ENCODE peak calls at places on chromosomes 2 and 18, in eight cellular contexts. S, C, U, T, J, K, G and A are unnamed samples.

GRCh38 chr2:211737282-211737681 is 801.3 kb downstream of the ERBB4 start:
- DNase-seq in S (no peak), C (no peak), U (no peak), T (peak; percentile 7), J (no peak), K (no peak), G (no peak), A (no peak)

GRCh38 chr2:224334083-224334482 is 67.8 kb downstream of the FAM124B start:
- DNase-seq in S (no peak), C (no peak), U (no peak), T (no peak), J (no peak), K (no peak), G (no peak), A (no peak)

GRCh38 chr2:30218814-30219213 is 12.5 kb upstream of the LBH start:
- DNase-seq in S (no peak), C (no peak), U (no peak), T (no peak), J (no peak), K (no peak), G (no peak), A (no peak)

GRCh38 chr2:76985387-76986136 is 536.6 kb downstream of the LRRTM4 start:
- DNase-seq in S (no peak), C (no peak), U (no peak), T (no peak), J (no peak), K (no peak), G (no peak), A (no peak)

GRCh38 chr2:74833418-74834233 is at the start of gene HK2:
- DNase-seq in S (no peak), C (peak; percentile 95), U (peak; percentile 67), T (peak; percentile 82), J (peak; percentile 69), K (peak; percentile 84), G (peak; percentile 86), A (peak; percentile 96)

GRCh38 chr2:225113356-225114015 is 71.2 kb upstream of the DOCK10 start:
- DNase-seq in S (no peak), C (no peak), U (no peak), T (no peak), J (no peak), K (no peak), G (no peak), A (no peak)

GRCh38 chr18:57004366-57005121 is 142.3 kb upstream of the BOD1L2 start:
- DNase-seq in S (peak; percentile 2), C (peak; percentile 31), U (no peak), T (no peak), J (no peak), K (no peak), G (no peak), A (no peak)

GRCh38 chr2:54635554-54636152 is 87.8 kb upstream of the EML6 start:
- DNase-seq in S (no peak), C (no peak), U (no peak), T (no peak), J (no peak), K (no peak), G (no peak), A (no peak)

GRCh38 chr2:167908786-167909185 is 338.6 kb downstream of the STK39 start:
- DNase-seq in S (no peak), C (no peak), U (no peak), T (no peak), J (no peak), K (no peak), G (no peak), A (peak; percentile 54)

GRCh38 chr2:99729104-99729503 is 239.3 kb upstream of the REV1 start:
- DNase-seq in S (no peak), C (no peak), U (no peak), T (no peak), J (no peak), K (no peak), G (no peak), A (no peak)

GRCh38 chr2:26612522-26613240 is 28.5 kb downstream of the CIB4 start:
- DNase-seq in S (no peak), C (no peak), U (no peak), T (no peak), J (peak; percentile 26), K (peak; percentile 63), G (peak; percentile 42), A (no peak)

GRCh38 chr2:173402405-173402974 is 47.8 kb downstream of the CDCA7 start:
- DNase-seq in S (peak; percentile 66), C (peak; percentile 92), U (peak; percentile 39), T (peak; percentile 38), J (peak; percentile 62), K (peak; percentile 82), G (peak; percentile 69), A (peak; percentile 78)

GRCh38 chr2:173399229-173399628 is 44.6 kb downstream of the CDCA7 start:
- DNase-seq in S (no peak), C (no peak), U (no peak), T (no peak), J (no peak), K (no peak), G (no peak), A (no peak)

GRCh38 chr2:173405171-173405750 is 50.6 kb downstream of the CDCA7 start:
- DNase-seq in S (no peak), C (no peak), U (no peak), T (no peak), J (no peak), K (no peak), G (no peak), A (no peak)

GRCh38 chr2:173400760-173401159 is 46.1 kb downstream of the CDCA7 start:
- DNase-seq in S (no peak), C (no peak), U (no peak), T (no peak), J (no peak), K (no peak), G (no peak), A (peak; percentile 25)

DNA sequence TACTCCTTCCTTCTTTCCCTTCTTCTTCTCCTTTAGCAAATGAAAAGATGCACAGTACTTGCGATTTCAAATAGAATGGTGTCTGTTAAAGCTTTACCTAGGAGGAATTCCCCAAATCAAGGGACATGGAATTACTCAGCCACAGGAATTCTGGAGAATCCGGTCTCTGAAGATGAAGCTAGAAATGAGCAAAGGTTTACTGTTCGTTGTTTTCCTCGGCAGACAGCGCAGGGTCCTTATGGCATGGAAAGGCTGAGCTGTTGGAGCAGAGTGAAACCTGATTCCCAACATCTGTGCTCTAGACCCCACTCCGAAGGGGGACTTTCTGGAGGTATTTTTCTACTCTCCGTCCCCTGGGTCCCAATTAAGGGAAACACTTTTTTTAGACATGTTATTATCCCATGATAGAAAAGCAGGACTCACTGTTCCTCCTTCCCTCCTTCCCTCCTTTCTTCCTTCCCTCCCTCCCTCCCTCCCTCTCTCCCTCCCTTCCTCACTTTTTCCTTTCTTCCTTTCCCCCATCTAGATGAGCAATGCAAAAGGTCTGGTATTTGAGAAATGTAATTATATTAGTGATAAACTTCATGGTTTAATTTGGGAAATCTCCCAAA is 47.1 kb downstream of the CDCA7 start:
- DNase-seq in S (no peak), C (no peak), U (no peak), T (no peak), J (no peak), K (no peak), G (no peak), A (no peak)
- H3K27ac ChIP-seq in S (peak overlapping the region; percentile 64), C (no peak overlapping the region), U (no peak overlapping the region), T (no peak overlapping the region), J (no peak overlapping the region), K (no peak overlapping the region), G (no peak overlapping the region), A (no peak overlapping the region)

DNA sequence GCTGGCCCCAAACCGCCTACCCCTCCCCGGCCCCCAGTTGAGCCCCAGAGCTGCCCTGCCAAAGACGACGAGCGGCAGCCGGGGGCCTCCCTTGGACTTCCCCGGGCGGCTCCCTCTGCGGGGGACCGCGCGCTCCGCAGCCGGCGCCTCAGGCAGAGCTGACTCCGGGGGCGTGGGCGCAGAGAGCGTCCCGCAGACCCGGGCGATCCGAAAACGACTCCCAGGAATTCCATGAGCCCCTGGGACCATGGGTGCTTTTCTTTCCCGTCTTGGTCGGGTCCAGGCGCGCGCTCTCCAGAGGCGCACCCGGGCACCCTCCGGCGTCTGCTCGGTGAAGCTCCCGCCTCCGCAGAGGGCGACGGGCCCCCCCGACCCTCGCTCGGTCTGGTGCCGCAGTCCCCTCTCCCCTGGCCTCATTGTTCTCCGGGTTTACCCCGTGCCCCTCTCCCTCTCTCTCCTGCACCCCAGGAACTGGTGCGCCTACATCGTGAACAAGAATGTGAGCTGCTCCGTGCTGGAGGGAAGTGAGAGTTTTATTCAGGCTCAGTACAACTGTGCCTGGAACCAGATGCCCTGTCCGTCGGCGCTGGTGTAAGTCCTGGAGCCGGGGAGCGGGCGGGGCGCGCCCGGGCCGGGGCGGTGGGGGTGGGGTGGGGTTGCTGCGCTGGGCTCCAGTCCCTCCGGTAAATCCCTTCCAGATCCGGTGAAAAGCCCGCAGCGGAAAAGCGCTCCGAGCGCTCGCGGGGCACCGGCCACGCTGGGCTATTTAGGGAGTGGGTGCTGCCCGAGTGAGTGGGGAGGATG is 737 bp downstream of the EMILIN2 start:
- DNase-seq in S (no peak), C (peak; percentile 46), U (no peak), T (peak; percentile 64), J (no peak), K (peak; percentile 42), G (peak; percentile 50), A (no peak)
- H3K27ac ChIP-seq in S (no peak overlapping the region), C (peak overlapping the region; percentile 76), U (no peak overlapping the region), T (peak overlapping the region; percentile 67), J (peak overlapping the region; percentile 42), K (peak overlapping the region; percentile 79), G (peak overlapping the region; percentile 10), A (no peak overlapping the region)

DNA sequence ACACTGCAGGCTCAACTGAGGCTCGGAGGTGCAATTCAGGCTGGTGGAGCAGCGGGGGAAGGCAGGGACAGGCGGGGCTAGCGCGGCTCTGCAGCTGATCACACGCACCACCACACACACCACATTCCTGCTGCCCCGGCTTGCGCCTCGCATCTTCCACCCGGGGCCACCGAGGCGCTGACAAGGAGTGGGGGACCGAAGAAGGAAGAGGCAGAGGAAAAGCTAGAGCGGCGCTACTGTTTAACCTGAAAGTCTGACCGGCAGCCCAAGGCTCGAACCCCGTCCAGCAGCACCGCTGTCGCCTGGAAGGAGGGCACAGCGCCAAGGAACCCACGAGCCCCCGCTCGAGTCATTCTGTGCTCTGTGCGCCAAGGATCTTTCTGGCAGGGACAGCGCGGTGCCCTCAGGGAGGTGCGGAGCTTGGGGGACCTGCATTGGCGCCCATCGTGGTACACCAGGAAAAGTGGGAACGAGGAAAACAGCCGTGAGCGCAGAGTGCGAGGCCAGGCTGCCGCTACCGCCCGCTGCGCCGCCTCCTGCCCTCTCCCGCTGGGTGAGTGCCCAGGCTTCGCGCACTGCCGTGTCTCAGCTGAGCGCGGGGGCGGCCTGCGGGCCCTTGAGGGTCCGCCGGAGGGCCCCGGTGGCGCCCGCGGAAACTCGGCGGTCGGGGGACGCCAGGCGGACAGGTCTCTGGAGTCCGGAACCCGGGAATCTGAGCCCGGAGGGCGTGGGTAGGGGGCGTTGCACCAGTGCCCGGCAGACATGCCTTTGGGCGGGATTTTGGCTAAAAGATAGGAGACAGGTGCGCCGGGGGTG is 865 bp upstream of the KCNJ3 start:
- DNase-seq in S (no peak), C (peak; percentile 55), U (no peak), T (no peak), J (peak; percentile 22), K (no peak), G (peak; percentile 12), A (no peak)
- H3K27ac ChIP-seq in S (no peak overlapping the region), C (no peak overlapping the region), U (no peak overlapping the region), T (no peak overlapping the region), J (no peak overlapping the region), K (no peak overlapping the region), G (no peak overlapping the region), A (no peak overlapping the region)

DNA sequence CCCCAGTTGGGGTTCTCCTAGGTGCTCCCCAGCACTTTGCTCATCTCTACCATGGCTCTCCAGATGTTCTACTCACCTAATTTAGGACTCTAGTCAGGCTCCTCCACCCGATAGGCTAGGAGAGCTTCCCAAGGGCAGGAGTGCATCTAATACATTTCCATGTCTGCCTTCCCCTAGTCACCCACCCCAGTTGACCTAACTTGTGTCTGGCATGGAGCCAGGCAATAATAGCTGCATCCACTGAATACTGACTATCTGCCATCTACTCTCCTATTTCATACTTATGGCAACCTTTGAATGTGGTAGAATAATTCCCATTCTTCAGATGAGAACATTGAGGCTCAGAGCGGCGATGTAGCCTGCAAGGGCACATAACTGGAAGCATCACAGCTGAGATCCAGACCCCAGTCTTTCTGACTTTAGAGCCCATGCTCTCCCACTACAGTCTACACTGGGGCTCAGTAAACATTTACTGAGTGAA is 71.8 kb upstream of the YWHAQ start:
- DNase-seq in S (no peak), C (no peak), U (no peak), T (no peak), J (no peak), K (no peak), G (no peak), A (no peak)
- H3K27ac ChIP-seq in S (peak overlapping the region; percentile 40), C (no peak overlapping the region), U (peak overlapping the region; percentile 65), T (no peak overlapping the region), J (no peak overlapping the region), K (no peak overlapping the region), G (no peak overlapping the region), A (no peak overlapping the region)